ENCODE peak calls at places on chromosomes 7 and 10, in four cellular contexts. T is Peyer's patch, Z is neural progenitor cell, C is adrenal gland. J is an unnamed sample.

GRCh38 chr10:97490592-97490991 is 7.6 kb downstream of the MMS19 start:
- DNase-seq in T (no peak), Z (no peak), C (no peak), J (no peak)

GRCh38 chr7:86939197-86939814 is 120.1 kb downstream of the ELAPOR2 start:
- DNase-seq in Z (peak; percentile 71), T (no peak), C (peak; percentile 47), J (peak; percentile 25)

GRCh38 chr7:142508251-142508650 is 241.0 kb upstream of the PRSS1 start:
- DNase-seq in C (no peak), Z (no peak), T (no peak), J (no peak)

GRCh38 chr10:104862-105565 is 30.2 kb upstream of the ZMYND11 start:
- DNase-seq in C (no peak), T (no peak), Z (no peak), J (no peak)

GRCh38 chr10:15433850-15434537 is 62.9 kb upstream of the FAM171A1 start:
- DNase-seq in Z (peak; percentile 68), T (no peak), C (no peak), J (no peak)

GRCh38 chr7:149598721-149599308 is 101.2 kb upstream of the ZNF746 start:
- DNase-seq in T (no peak), Z (peak; percentile 68), C (no peak), J (no peak)

GRCh38 chr7:111903797-111904196 is 302.4 kb downstream of the DOCK4 start:
- DNase-seq in C (no peak), T (no peak), Z (no peak), J (peak; percentile 29)

GRCh38 chr7:33743594-33743993 is 161.7 kb upstream of the BMPER start:
- DNase-seq in T (no peak), C (no peak), Z (no peak), J (no peak)

GRCh38 chr10:93921338-93921737 is 27.6 kb downstream of the SLC35G1 start:
- DNase-seq in C (no peak), Z (peak; percentile 30), T (no peak), J (no peak)

GRCh38 chr10:43237631-43238446 is 29.0 kb downstream of the RASGEF1A start:
- DNase-seq in T (peak; percentile 28), C (peak; percentile 12), Z (no peak), J (no peak)

GRCh38 chr7:3558410-3558809 is 257.4 kb downstream of the SDK1 start:
- DNase-seq in T (no peak), C (no peak), Z (no peak), J (no peak)

GRCh38 chr10:110286841-110287240 is 17.9 kb downstream of the SMNDC1 start:
- DNase-seq in C (no peak), Z (no peak), T (no peak), J (no peak)

GRCh38 chr10:71638087-71638576 is 81.4 kb downstream of the C10orf105 start:
- DNase-seq in Z (peak; percentile 55), C (peak; percentile 61), T (peak; percentile 87), J (no peak)

GRCh38 chr10:15563161-15563715 is 156.5 kb downstream of the ITGA8 start:
- DNase-seq in C (no peak), Z (no peak), T (no peak), J (no peak)

GRCh38 chr7:139505563-139505962 is 17.9 kb upstream of the CLEC2L start:
- DNase-seq in T (no peak), Z (peak; percentile 73), C (no peak), J (no peak)

GRCh38 chr10:121437596-121437995 is 160.6 kb downstream of the FGFR2 start:
- DNase-seq in C (no peak), T (no peak), Z (peak; percentile 41), J (no peak)

GRCh38 chr10:17607603-17608332 is 9.4 kb downstream of the HACD1 start:
- DNase-seq in T (no peak), C (no peak), Z (peak; percentile 78), J (no peak)

GRCh38 chr7:104805449-104806317 is 208.3 kb upstream of the KMT2E start:
- DNase-seq in C (no peak), Z (no peak), T (no peak), J (no peak)

GRCh38 chr10:1411956-1412355 is 325.4 kb downstream of the ADARB2 start:
- DNase-seq in Z (no peak), T (no peak), C (no peak), J (no peak)

GRCh38 chr7:22444181-22444966 is 55.6 kb downstream of the STEAP1B start:
- DNase-seq in T (no peak), Z (no peak), C (peak; percentile 25), J (no peak)

GRCh38 chr10:82240408-82240807 is 365.4 kb downstream of the NRG3 start:
- DNase-seq in Z (no peak), C (no peak), T (no peak), J (no peak)

GRCh38 chr7:140342732-140343514 is 55.4 kb downstream of the SLC37A3 start:
- DNase-seq in T (peak; percentile 56), Z (peak; percentile 64), C (peak; percentile 27), J (no peak)

GRCh38 chr7:118948508-118948907 is 724.0 kb downstream of the ANKRD7 start:
- DNase-seq in Z (no peak), T (no peak), C (no peak), J (no peak)

GRCh38 chr7:55129409-55130078 is 110.7 kb downstream of the EGFR start:
- DNase-seq in C (no peak), Z (no peak), T (no peak), J (no peak)

GRCh38 chr7:43763183-43763582 is 4.7 kb downstream of the BLVRA start:
- DNase-seq in C (no peak), T (no peak), Z (peak; percentile 42), J (no peak)

GRCh38 chr10:24385776-24386175 is 176.8 kb downstream of the KIAA1217 start:
- DNase-seq in C (no peak), T (no peak), Z (no peak), J (no peak)

GRCh38 chr7:100247152-100247757 is 27.5 kb downstream of the PVRIG start:
- DNase-seq in T (no peak), Z (peak; percentile 71), C (no peak), J (peak; percentile 73)

GRCh38 chr10:33129987-33130386 is 172.0 kb upstream of the ITGB1 start:
- DNase-seq in C (no peak), Z (no peak), T (no peak), J (no peak)

GRCh38 chr7:36916619-36917018 is 192.3 kb upstream of the AOAH start:
- DNase-seq in T (no peak), C (no peak), Z (no peak), J (no peak)

GRCh38 chr10:129096340-129096984 is 370.6 kb upstream of the MGMT start:
- DNase-seq in C (peak; percentile 49), T (no peak), Z (no peak), J (no peak)

GRCh38 chr7:37683263-37684120 is at the start of gene GPR141:
- DNase-seq in C (peak; percentile 26), Z (no peak), T (no peak), J (peak; percentile 58)

DNA sequence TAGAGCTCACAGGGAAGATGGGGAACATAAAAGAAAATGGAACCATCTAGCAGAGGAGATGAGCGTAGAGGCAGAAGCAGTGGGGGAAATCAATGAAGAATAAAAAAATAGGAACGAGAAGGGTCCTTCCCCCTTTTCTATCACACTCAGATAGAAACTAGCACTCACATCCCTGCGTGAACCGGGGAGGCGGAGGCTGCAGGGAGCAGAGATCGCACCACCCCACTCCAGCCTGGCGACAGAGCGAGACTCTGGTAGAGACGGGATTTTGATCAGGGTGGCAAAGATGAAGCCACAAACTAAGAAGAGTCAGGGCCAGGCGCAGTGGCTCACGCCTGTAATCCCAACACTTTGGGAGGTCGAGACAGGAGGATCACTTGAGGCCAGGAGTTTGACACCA is 64.7 kb upstream of the ECHDC3 start:
- DNase-seq in T (no peak), C (no peak), Z (no peak), J (no peak)
- H3K4me3 ChIP-seq in T (no peak overlapping the region), C (no peak overlapping the region), Z (no peak overlapping the region), J (no peak overlapping the region)

GRCh38 chr7:151056286-151057037 is 1.2 kb downstream of the CDK5 start:
- DNase-seq in C (no peak), T (no peak), Z (peak; percentile 57), J (no peak)

GRCh38 chr7:151058766-151059361 is 525 bp upstream of the SLC4A2 start:
- DNase-seq in C (no peak), T (no peak), Z (peak; percentile 40), J (no peak)

GRCh38 chr7:151057989-151058765 is 480 bp upstream of the CDK5 start:
- DNase-seq in T (peak; percentile 98), Z (peak; percentile 99), C (peak; percentile 99), J (peak; percentile 99)

GRCh38 chr7:151057038-151057736 is 510 bp downstream of the CDK5 start:
- DNase-seq in Z (no peak), T (no peak), C (no peak), J (no peak)

DNA sequence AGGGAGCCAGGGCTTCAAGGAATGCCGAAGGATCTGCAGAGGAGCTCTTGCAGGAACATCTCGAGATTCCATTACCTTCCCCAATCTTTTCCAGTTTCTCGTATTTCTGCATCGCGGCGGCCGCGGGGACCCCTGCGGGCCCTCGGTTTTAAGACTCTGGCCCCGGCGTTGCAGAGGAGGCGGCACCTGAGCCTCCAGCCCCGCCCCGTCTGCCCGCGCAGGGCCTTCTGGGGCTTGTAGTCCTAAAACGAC is at the start of gene CDK5:
- DNase-seq in T (no peak), Z (no peak), C (no peak), J (no peak)
- H3K4me3 ChIP-seq in T (peak within 1 kb of the TSS; percentile 72), Z (peak within 1 kb of the TSS; percentile 77), C (peak within 1 kb of the TSS; percentile 30), J (peak within 1 kb of the TSS; percentile 71)

DNA sequence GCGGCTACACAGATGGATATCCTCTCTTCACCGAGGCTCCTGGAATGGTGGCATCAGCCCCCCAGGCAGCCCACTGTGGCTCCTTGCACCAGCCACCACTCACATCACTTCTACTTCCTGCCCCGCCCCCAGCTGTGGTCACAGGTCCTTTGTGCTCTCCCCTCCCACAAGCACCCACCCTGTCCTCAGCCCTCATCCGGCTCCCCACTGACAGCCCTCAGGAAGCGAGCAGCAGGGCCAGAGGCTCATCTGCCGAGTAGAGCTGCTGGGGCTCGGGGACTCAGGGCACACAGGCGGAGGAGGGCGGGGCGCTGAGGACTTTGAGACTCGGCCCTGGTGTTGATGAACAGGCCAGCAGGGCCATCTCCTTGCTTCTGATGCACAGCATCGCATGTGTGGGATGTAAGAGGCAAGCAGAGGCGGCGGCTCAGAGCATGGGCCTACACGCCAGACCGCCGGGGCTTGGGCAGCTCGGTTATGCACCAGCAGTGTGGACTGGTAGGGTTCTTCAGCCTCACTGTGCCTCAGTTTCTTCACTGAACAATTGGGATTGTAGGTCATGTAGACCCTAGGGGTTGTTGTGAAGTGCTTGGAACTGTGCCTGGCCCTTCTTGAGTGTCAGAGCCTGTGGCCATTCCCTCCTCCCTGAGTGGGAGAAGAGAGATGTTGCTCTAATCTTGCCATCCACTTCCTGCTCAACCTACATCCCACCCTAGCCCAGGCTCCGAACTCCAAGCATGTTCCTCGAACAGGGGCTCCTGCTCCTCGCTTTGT is at the start of gene PRF1:
- DNase-seq in Z (no peak), T (peak; percentile 68), C (no peak), J (no peak)
- H3K4me3 ChIP-seq in Z (no peak within 1 kb of the TSS), T (no peak within 1 kb of the TSS), C (no peak within 1 kb of the TSS), J (no peak within 1 kb of the TSS)

GRCh38 chr7:70694357-70694908 is 437.5 kb upstream of the GALNT17 start:
- DNase-seq in Z (peak; percentile 91), T (peak; percentile 76), C (peak; percentile 33), J (no peak)
- H3K4me3 ChIP-seq in Z (peak overlapping the region; percentile 97), T (peak overlapping the region; percentile 77), C (no peak overlapping the region), J (peak overlapping the region; percentile 91)

J was measured in kidney epithelial cell.